ENCODE peak calls at places on chromosomes 7 and 10, in eight cellular contexts. B, K, C, Q, G, D, O and M are unnamed samples.

GRCh38 chr10:72525277-72525676 is 100.6 kb downstream of the MICU1 start:
- DNase-seq in G (peak), B (no peak), Q (peak), C (no peak), K (no peak), D (no peak), O (no peak), M (no peak)

GRCh38 chr10:35324196-35324595 is 12.1 kb upstream of the CCNY start:
- DNase-seq in B (no peak), Q (no peak), C (no peak), D (peak), K (no peak), G (no peak), O (no peak), M (no peak)

GRCh38 chr7:23597908-23598224 is 684 bp downstream of the CCDC126 start:
- DNase-seq in B (peak), K (no peak), Q (peak), C (no peak), O (no peak), G (no peak), D (no peak), M (no peak)

GRCh38 chr7:18993933-18994668 is 123.3 kb downstream of the TWIST1 start:
- DNase-seq in B (no peak), Q (peak), C (no peak), G (peak), K (no peak), D (peak), O (no peak), M (no peak)

GRCh38 chr7:18941197-18941596 is 176.2 kb downstream of the TWIST1 start:
- DNase-seq in C (no peak), G (no peak), K (no peak), D (no peak), B (no peak), Q (no peak), O (no peak), M (no peak)

GRCh38 chr7:100472854-100473499 is 6.0 kb downstream of the TSC22D4 start:
- DNase-seq in B (no peak), Q (peak), O (no peak), K (peak), C (peak), G (no peak), D (peak), M (no peak)

GRCh38 chr7:134088199-134088598 is 38.9 kb upstream of the LRGUK start:
- DNase-seq in B (no peak), G (peak), D (no peak), Q (no peak), C (no peak), O (no peak), K (no peak), M (no peak)

GRCh38 chr10:11699546-11700097 is 42.6 kb upstream of the ECHDC3 start:
- DNase-seq in O (no peak), B (no peak), G (peak), Q (no peak), C (no peak), D (no peak), K (no peak), M (no peak)

GRCh38 chr7:11120675-11121220 is 147.1 kb downstream of the PHF14 start:
- DNase-seq in D (no peak), B (no peak), K (no peak), C (no peak), O (no peak), Q (no peak), G (no peak), M (no peak)

GRCh38 chr10:21888959-21889358 is 114.6 kb downstream of the DNAJC1 start:
- DNase-seq in G (no peak), O (peak), B (no peak), K (no peak), Q (no peak), D (no peak), C (peak), M (no peak)

GRCh38 chr7:15720849-15721471 is 34.5 kb upstream of the MEOX2 start:
- DNase-seq in B (peak), K (peak), O (peak), C (peak), D (peak), G (peak), Q (peak), M (no peak)

GRCh38 chr10:3294919-3295318 is 122.3 kb upstream of the PITRM1 start:
- DNase-seq in G (no peak), D (no peak), Q (no peak), B (no peak), K (no peak), O (no peak), C (no peak), M (no peak)

GRCh38 chr10:8508882-8509281 is 454.4 kb downstream of the GATA3 start:
- DNase-seq in C (no peak), D (no peak), K (no peak), G (no peak), O (no peak), B (no peak), Q (no peak), M (no peak)

GRCh38 chr7:87882538-87882937 is 6.2 kb downstream of the DBF4 start:
- DNase-seq in Q (no peak), K (no peak), D (no peak), B (no peak), G (no peak), O (no peak), C (no peak), M (no peak)

GRCh38 chr7:66694286-66694685 is 46.2 kb upstream of the RABGEF1 start:
- DNase-seq in Q (no peak), C (no peak), K (no peak), B (peak), G (no peak), O (no peak), D (no peak), M (no peak)

GRCh38 chr10:69574571-69574978 is 1.4 kb upstream of the NEUROG3 start:
- DNase-seq in D (no peak), O (peak), C (no peak), G (no peak), Q (no peak), K (peak), B (no peak), M (no peak)

GRCh38 chr7:66638309-66639099 is 9.8 kb downstream of the KCTD7 start:
- DNase-seq in K (no peak), G (no peak), C (no peak), Q (no peak), B (no peak), D (no peak), O (no peak), M (no peak)

GRCh38 chr7:51621956-51622355 is 305.3 kb upstream of the COBL start:
- DNase-seq in Q (no peak), G (no peak), B (no peak), D (no peak), C (no peak), O (no peak), K (no peak), M (no peak)

GRCh38 chr7:3134715-3135114 is 91.0 kb upstream of the CARD11 start:
- DNase-seq in Q (peak), G (no peak), D (no peak), K (no peak), C (no peak), B (no peak), O (peak), M (no peak)

GRCh38 chr10:11520892-11521291 is 90.6 kb downstream of the USP6NL start:
- DNase-seq in Q (no peak), G (no peak), O (no peak), C (peak), K (peak), B (no peak), D (no peak), M (no peak)

GRCh38 chr7:55019329-55019690 is 493 bp downstream of the EGFR start:
- DNase-seq in Q (no peak), D (peak), K (no peak), C (no peak), O (no peak), B (peak), G (no peak), M (no peak)

GRCh38 chr10:73837072-73837471 is 25.7 kb upstream of the NDST2 start:
- DNase-seq in O (no peak), C (no peak), D (peak), K (no peak), Q (no peak), B (no peak), G (no peak), M (no peak)

GRCh38 chr10:125003146-125003900 is 61.4 kb downstream of the ZRANB1 start:
- DNase-seq in B (no peak), G (no peak), O (no peak), C (no peak), D (no peak), Q (no peak), K (no peak), M (no peak)

GRCh38 chr10:104925232-104925851 is 284.3 kb downstream of the SORCS3 start:
- DNase-seq in Q (peak), G (peak), B (peak), K (peak), C (peak), D (peak), O (peak), M (no peak)

GRCh38 chr7:2594599-2594998 is 35.8 kb downstream of the IQCE start:
- DNase-seq in B (no peak), K (no peak), C (no peak), Q (no peak), O (no peak), D (no peak), G (no peak), M (no peak)

GRCh38 chr10:73923935-73924598 is 13.1 kb downstream of the PLAU start:
- DNase-seq in Q (no peak), O (no peak), B (no peak), K (no peak), D (no peak), C (no peak), G (no peak), M (no peak)

GRCh38 chr10:68601490-68602265 is 41.5 kb downstream of the TET1 start:
- DNase-seq in C (no peak), G (no peak), K (no peak), B (no peak), O (no peak), Q (no peak), D (no peak), M (no peak)

GRCh38 chr10:34575882-34576281 is 239.2 kb downstream of the PARD3 start:
- DNase-seq in O (no peak), Q (no peak), G (peak), C (no peak), B (no peak), D (peak), K (no peak), M (no peak)

GRCh38 chr7:47239034-47239433 is 342.9 kb downstream of the TNS3 start:
- DNase-seq in G (no peak), O (no peak), Q (no peak), D (no peak), K (no peak), B (no peak), C (no peak), M (no peak)

GRCh38 chr10:69659286-69660027 is 29.4 kb downstream of the FAM241B start:
- DNase-seq in D (no peak), Q (no peak), G (no peak), O (no peak), C (no peak), K (no peak), B (no peak), M (no peak)